ENCODE peak calls at places on chromosomes 12 and 14, in nine cellular contexts. R, V, G, S, B, X, O, I and P are unnamed samples.

GRCh38 chr14:101593411-101594181 is 32.3 kb downstream of the DIO3 start:
- DNase-seq in X (peak), G (no peak), O (no peak), I (no peak), R (no peak), S (no peak), V (no peak), B (no peak), P (no peak)

GRCh38 chr12:172732-173161 is 41.2 kb downstream of the SLC6A12 start:
- DNase-seq in R (no peak), S (no peak), O (no peak), G (no peak), I (no peak), X (no peak), B (no peak), V (no peak), P (no peak)

GRCh38 chr14:36069535-36069900 is 107.0 kb downstream of the PTCSC3 start:
- DNase-seq in S (peak), X (peak), V (no peak), G (peak), I (peak), O (no peak), R (no peak), B (peak), P (peak)

GRCh38 chr12:42426733-42427132 is 100.8 kb downstream of the PPHLN1 start:
- DNase-seq in S (no peak), B (no peak), V (no peak), X (no peak), G (peak), R (no peak), I (no peak), O (no peak), P (no peak)

GRCh38 chr12:74646831-74647230 is 109.2 kb downstream of the ATXN7L3B start:
- DNase-seq in V (no peak), G (no peak), I (no peak), X (no peak), R (no peak), B (no peak), S (no peak), O (no peak), P (no peak)

GRCh38 chr14:58947816-58948440 is 240.5 kb upstream of the DAAM1 start:
- DNase-seq in B (no peak), S (no peak), O (no peak), G (peak), R (no peak), I (no peak), V (no peak), X (no peak), P (no peak)

GRCh38 chr14:51462182-51462581 is 189.5 kb upstream of the FRMD6 start:
- DNase-seq in X (no peak), R (no peak), B (no peak), V (no peak), G (no peak), S (no peak), I (no peak), O (no peak), P (no peak)

GRCh38 chr12:108570743-108571603 is 8.6 kb downstream of the ISCU start:
- DNase-seq in B (no peak), V (no peak), O (no peak), R (no peak), X (peak), S (no peak), G (peak), I (no peak), P (no peak)

GRCh38 chr14:39033371-39033770 is 69.7 kb downstream of the SEC23A start:
- DNase-seq in G (no peak), I (no peak), R (no peak), B (no peak), X (no peak), V (no peak), S (no peak), O (no peak), P (no peak)

GRCh38 chr14:104551851-104552737 is 27.5 kb upstream of the C14orf180 start:
- DNase-seq in I (no peak), X (no peak), R (no peak), V (no peak), S (no peak), B (no peak), G (no peak), O (no peak), P (no peak)

GRCh38 chr12:52521581-52522266 is 1.5 kb upstream of the KRT5 start:
- DNase-seq in I (no peak), X (peak), R (no peak), B (no peak), S (peak), G (peak), V (no peak), O (no peak), P (no peak)

GRCh38 chr12:95805864-95806669 is 15.5 kb upstream of the NTN4 start:
- DNase-seq in G (peak), B (no peak), O (no peak), I (no peak), V (no peak), R (no peak), S (no peak), X (no peak), P (no peak)

GRCh38 chr12:121060149-121061001 is 21.3 kb upstream of the OASL start:
- DNase-seq in R (peak), O (peak), V (no peak), B (peak), S (no peak), I (peak), G (peak), X (peak), P (peak)

GRCh38 chr14:89406941-89407340 is 10.1 kb downstream of the FOXN3 start:
- DNase-seq in V (no peak), R (no peak), X (no peak), O (no peak), S (no peak), I (no peak), B (no peak), G (peak), P (no peak)

GRCh38 chr12:66861157-66861750 is 182.4 kb upstream of the GRIP1 start:
- DNase-seq in G (peak), O (no peak), B (peak), I (peak), X (peak), R (peak), S (peak), V (no peak), P (peak)

GRCh38 chr12:110906088-110906487 is 14.3 kb downstream of the MYL2 start:
- DNase-seq in B (no peak), S (no peak), G (no peak), O (no peak), V (no peak), I (no peak), X (no peak), R (no peak), P (peak)

GRCh38 chr14:85437143-85437542 is 92.8 kb upstream of the FLRT2 start:
- DNase-seq in G (peak), I (no peak), O (no peak), R (no peak), S (no peak), X (no peak), B (no peak), V (no peak), P (no peak)

GRCh38 chr14:63501429-63501828 is 41.7 kb downstream of the PPP2R5E start:
- DNase-seq in V (no peak), R (no peak), G (no peak), X (no peak), B (no peak), I (no peak), S (no peak), O (no peak), P (no peak)

GRCh38 chr12:50613463-50613862 is 108.7 kb downstream of the DIP2B start:
- DNase-seq in B (no peak), O (no peak), V (no peak), X (no peak), R (no peak), I (no peak), G (no peak), S (no peak), P (no peak)

GRCh38 chr14:53528114-53528513 is 375.0 kb upstream of the DDHD1 start:
- DNase-seq in B (no peak), I (no peak), G (peak), O (no peak), V (no peak), S (peak), R (no peak), X (no peak), P (no peak)

GRCh38 chr12:108578264-108578663 is 15.9 kb downstream of the ISCU start:
- DNase-seq in S (no peak), R (no peak), V (no peak), O (no peak), X (no peak), B (no peak), G (no peak), I (no peak), P (no peak)

GRCh38 chr12:19799216-19799615 is 359.9 kb downstream of the AEBP2 start:
- DNase-seq in X (no peak), S (no peak), I (no peak), B (no peak), V (no peak), G (no peak), R (no peak), O (no peak), P (no peak)

GRCh38 chr12:26740991-26741390 is 92.0 kb downstream of the ITPR2 start:
- DNase-seq in O (no peak), G (no peak), B (no peak), V (no peak), S (no peak), R (no peak), X (no peak), I (no peak), P (no peak)

GRCh38 chr12:52260351-52261210 is 13.9 kb upstream of the KRT86 start:
- DNase-seq in R (no peak), V (no peak), X (no peak), O (no peak), B (no peak), G (peak), I (no peak), S (no peak), P (no peak)

GRCh38 chr12:112916270-112916669 is 9.5 kb downstream of the OAS1 start:
- DNase-seq in O (no peak), S (no peak), R (no peak), G (no peak), B (no peak), I (peak), V (no peak), X (no peak), P (no peak)

GRCh38 chr12:54959291-54960018 is 25.1 kb downstream of the TESPA1 start:
- DNase-seq in S (no peak), G (peak), V (no peak), O (no peak), R (no peak), I (no peak), X (no peak), B (no peak), P (no peak)

GRCh38 chr14:90034835-90035525 is 26.8 kb upstream of the KCNK13 start:
- DNase-seq in B (no peak), O (no peak), S (no peak), X (peak), I (no peak), V (no peak), G (no peak), R (no peak), P (peak)

GRCh38 chr14:95040723-95041476 is 116.4 kb downstream of the DICER1 start:
- DNase-seq in I (peak), G (peak), X (peak), V (no peak), O (no peak), B (no peak), R (no peak), S (peak), P (no peak)

GRCh38 chr12:12461281-12461922 is 101.3 kb downstream of the DUSP16 start:
- DNase-seq in V (no peak), X (no peak), I (no peak), O (no peak), R (no peak), G (no peak), S (no peak), B (no peak), P (no peak)

GRCh38 chr12:119672194-119672593 is 4.3 kb downstream of the PRKAB1 start:
- DNase-seq in S (no peak), R (no peak), I (no peak), V (no peak), G (no peak), X (no peak), O (no peak), B (no peak), P (no peak)

GRCh38 chr14:94638330-94638729 is 26.1 kb downstream of the SERPINA3 start:
- DNase-seq in R (no peak), V (no peak), S (no peak), I (no peak), B (no peak), O (no peak), X (no peak), G (peak), P (no peak)